ENCODE peak calls at places on chromosome 12, in eight cellular contexts. I, N, B, R, Y, S, G and V are unnamed samples.

GRCh38 chr12:49554266-49554665 is 13.7 kb downstream of the MCRS1 start:
- DNase-seq in I (no peak), N (no peak), R (no peak), G (no peak), Y (no peak), S (no peak), B (no peak), V (no peak)

GRCh38 chr12:5073838-5074237 is 30.2 kb downstream of the KCNA5 start:
- DNase-seq in N (no peak), I (no peak), S (no peak), R (no peak), B (no peak), Y (no peak), G (no peak), V (no peak)

GRCh38 chr12:7439579-7440505 is 4.1 kb downstream of the CD163L1 start:
- DNase-seq in B (no peak), G (no peak), R (no peak), S (peak; percentile 15), I (no peak), Y (peak; percentile 9), N (no peak), V (peak; percentile 58)

GRCh38 chr12:83665755-83666154 is 979.0 kb downstream of the TMTC2 start:
- DNase-seq in B (no peak), G (no peak), R (no peak), N (no peak), Y (no peak), S (no peak), I (no peak), V (no peak)

GRCh38 chr12:71967176-71967575 is 28.5 kb downstream of the TPH2 start:
- DNase-seq in B (no peak), N (no peak), G (no peak), I (no peak), R (no peak), S (no peak), Y (no peak), V (no peak)

GRCh38 chr12:49903700-49904423 is at the start of gene FAIM2:
- DNase-seq in S (no peak), I (peak; percentile 7), Y (peak; percentile 36), N (peak; percentile 28), G (peak; percentile 56), R (no peak), B (peak; percentile 42), V (peak; percentile 71)

GRCh38 chr12:61667676-61668075 is 592.5 kb upstream of the USP15 start:
- DNase-seq in I (no peak), S (no peak), G (no peak), B (no peak), N (no peak), Y (no peak), R (no peak), V (no peak)

GRCh38 chr12:120843472-120843871 is 60.7 kb downstream of the SPPL3 start:
- DNase-seq in G (no peak), R (no peak), Y (no peak), I (no peak), N (no peak), S (no peak), B (no peak), V (no peak)

GRCh38 chr12:30610718-30611117 is 85.0 kb downstream of the IPO8 start:
- DNase-seq in I (no peak), G (no peak), N (no peak), R (no peak), Y (no peak), S (no peak), B (no peak), V (no peak)

GRCh38 chr12:1459339-1459738 is 135.0 kb downstream of the FBXL14 start:
- DNase-seq in N (no peak), I (no peak), R (no peak), Y (no peak), S (no peak), G (no peak), B (no peak), V (no peak)

GRCh38 chr12:9365296-9365695 is 157.1 kb upstream of the PZP start:
- DNase-seq in G (no peak), B (no peak), Y (no peak), I (no peak), N (no peak), R (no peak), S (no peak), V (no peak)

GRCh38 chr12:83265798-83266197 is 579.1 kb downstream of the TMTC2 start:
- DNase-seq in S (no peak), Y (no peak), I (no peak), G (no peak), B (no peak), N (no peak), R (no peak), V (no peak)

GRCh38 chr12:76763746-76764675 is at the start of gene ZDHHC17:
- DNase-seq in R (peak; percentile 91), G (peak; percentile 90), I (peak; percentile 86), B (peak; percentile 80), N (no peak), Y (peak; percentile 91), S (peak; percentile 91), V (peak; percentile 94)

GRCh38 chr12:3732901-3733300 is 20.0 kb downstream of the CRACR2A start:
- DNase-seq in I (no peak), B (no peak), Y (no peak), G (no peak), N (no peak), R (no peak), S (no peak), V (no peak)